ENCODE peak calls at places on chromosomes 7 and 10, in four cellular contexts. T, J, K and L are unnamed samples.

GRCh38 chr10:127338391-127339108 is 142.2 kb upstream of the INSYN2A start:
- DNase-seq in J (no peak), K (no peak), T (no peak), L (no peak)

GRCh38 chr7:132270517-132270916 is 305.8 kb downstream of the PLXNA4 start:
- DNase-seq in T (no peak), K (peak), J (no peak), L (no peak)

GRCh38 chr10:133141144-133141962 is 18.7 kb upstream of the KNDC1 start:
- DNase-seq in K (no peak), T (no peak), J (no peak), L (no peak)

GRCh38 chr10:131142446-131143380 is 168.8 kb downstream of the TCERG1L start:
- DNase-seq in J (no peak), K (no peak), T (no peak), L (no peak)

GRCh38 chr7:3204526-3204925 is 96.5 kb upstream of the SDK1 start:
- DNase-seq in K (no peak), J (no peak), T (no peak), L (no peak)

GRCh38 chr7:64951250-64951848 is 39.5 kb downstream of the ZNF117 start:
- DNase-seq in T (peak), J (no peak), K (peak), L (peak)

GRCh38 chr10:129909080-129909479 is 55.0 kb downstream of the EBF3 start:
- DNase-seq in T (no peak), J (no peak), K (no peak), L (no peak)

GRCh38 chr7:1668932-1669485 is 1.1 kb upstream of the ELFN1 start:
- DNase-seq in T (no peak), K (peak), J (peak), L (no peak)

GRCh38 chr10:124356706-124357582 is 61.8 kb downstream of the OAT start:
- DNase-seq in K (no peak), J (no peak), T (no peak), L (no peak)

GRCh38 chr10:31709028-31709427 is 219.6 kb downstream of the ARHGAP12 start:
- DNase-seq in T (no peak), K (no peak), J (no peak), L (no peak)

GRCh38 chr7:55502988-55503514 is 69.3 kb downstream of the VOPP1 start:
- DNase-seq in J (no peak), T (no peak), K (no peak), L (no peak)

GRCh38 chr10:11602919-11603523 is 8.4 kb downstream of the USP6NL start:
- DNase-seq in J (no peak), K (peak), T (peak), L (peak)

GRCh38 chr7:76260171-76260703 is 42.2 kb upstream of the HSPB1 start:
- DNase-seq in J (peak), T (peak), K (peak), L (peak)

GRCh38 chr10:119653209-119653608 is 2.0 kb downstream of the BAG3 start:
- DNase-seq in J (no peak), T (no peak), K (no peak), L (no peak)

GRCh38 chr7:55083206-55083605 is 64.4 kb downstream of the EGFR start:
- DNase-seq in K (no peak), J (no peak), T (no peak), L (no peak)

GRCh38 chr7:30842542-30843451 is 68.9 kb upstream of the AQP1 start:
- DNase-seq in K (no peak), T (no peak), J (no peak), L (no peak)

GRCh38 chr10:21733710-21734109 is 199.7 kb downstream of the MLLT10 start:
- DNase-seq in J (no peak), T (no peak), K (no peak), L (no peak)

GRCh38 chr7:144027070-144027469 is 21.7 kb upstream of the OR2A5 start:
- DNase-seq in K (peak), J (no peak), T (peak), L (peak)

GRCh38 chr10:37734971-37735370 is 122.4 kb downstream of the ZNF248 start:
- DNase-seq in J (no peak), K (peak), T (peak), L (peak)

GRCh38 chr10:28587970-28588290 is 55.0 kb downstream of the WAC start:
- DNase-seq in K (no peak), J (no peak), T (peak), L (no peak)
- TF ChIP-seq NR3C1 in K (no peak), J (no peak), T (no peak), L (no peak)

DNA sequence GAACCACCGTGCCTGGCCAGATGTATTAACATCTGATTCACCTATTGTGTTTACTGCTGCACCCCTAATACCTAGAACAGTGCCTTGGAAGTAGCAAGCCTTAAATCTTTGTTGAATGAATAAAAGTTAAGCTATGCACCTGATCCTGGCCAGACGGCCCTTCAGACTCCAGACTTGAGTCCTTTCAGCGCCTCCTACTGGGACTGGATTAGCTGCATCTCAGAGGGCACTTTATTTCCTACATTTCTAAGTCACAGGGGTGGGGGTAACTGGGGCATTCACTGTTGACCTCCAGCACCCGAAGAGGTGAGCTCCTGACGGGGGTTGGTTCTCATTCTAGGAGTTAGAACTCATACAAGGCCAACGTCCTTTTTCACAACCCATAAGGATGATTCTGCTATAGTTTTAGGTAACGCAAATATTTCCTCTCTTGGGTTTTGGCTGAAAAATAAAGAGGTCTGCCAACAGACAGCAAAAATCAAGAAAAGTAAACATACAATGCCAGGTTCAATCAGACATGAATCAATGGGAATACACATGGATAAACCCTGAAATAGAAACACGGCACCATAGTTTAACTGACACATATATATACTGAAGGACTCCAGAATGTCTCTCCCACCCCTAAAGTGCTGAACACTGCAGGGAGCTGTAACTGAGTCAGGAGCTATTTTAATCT is 48.0 kb upstream of the DLG5 start:
- DNase-seq in T (peak), K (peak), J (peak), L (peak)
- TF ChIP-seq NR3C1 in T (no peak), K (no peak), J (no peak), L (no peak)

GRCh38 chr7:107638594-107638993 is 22.0 kb upstream of the SLC26A4 start:
- DNase-seq in J (no peak), K (no peak), T (no peak), L (no peak)

GRCh38 chr7:107644704-107645083 is 15.9 kb upstream of the SLC26A4 start:
- DNase-seq in K (no peak), T (no peak), J (no peak), L (no peak)

GRCh38 chr7:107643938-107644703 is 16.5 kb upstream of the SLC26A4 start:
- DNase-seq in K (no peak), T (no peak), J (no peak), L (no peak)

DNA sequence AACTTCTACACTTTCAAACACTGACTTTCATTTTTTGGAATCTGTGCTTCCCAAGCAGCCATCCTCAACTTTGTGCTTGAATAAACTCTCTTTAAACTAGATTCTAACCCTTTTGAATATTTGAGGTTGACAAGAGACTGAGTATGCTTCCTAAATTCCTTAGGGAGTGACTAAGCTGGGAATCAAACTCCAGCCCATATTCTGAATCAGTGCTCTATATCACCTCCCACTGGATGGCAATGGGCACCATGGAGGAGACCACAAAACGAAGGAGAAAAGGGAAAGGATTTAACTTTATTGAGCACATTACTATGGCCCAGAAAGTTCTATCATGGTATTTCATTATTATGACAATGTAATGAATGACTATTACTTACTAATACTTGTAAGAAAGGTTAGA is 17.2 kb upstream of the SLC26A4 start:
- DNase-seq in T (no peak), J (no peak), K (no peak), L (no peak)
- TF ChIP-seq NR3C1 in T (no peak), J (no peak), K (no peak), L (no peak)

GRCh38 chr10:80462986-80463741 is 9.1 kb downstream of the TSPAN14 start:
- DNase-seq in J (no peak), T (no peak), K (no peak), L (no peak)
- TF ChIP-seq NR3C1 in J (no peak), T (no peak), K (no peak), L (no peak)

GRCh38 chr10:106672517-106673175 is 491.9 kb downstream of the SORCS1 start:
- DNase-seq in K (no peak), T (no peak), J (no peak), L (no peak)
- TF ChIP-seq NR3C1 in K (no peak), T (no peak), J (no peak), L (no peak)